ENCODE peak calls at places on chromosomes 16 and 17, in ten cellular contexts. W, O, Z, S, D, Q, B, L, R and V are unnamed samples.

GRCh38 chr16:87821346-87822001 is 47.8 kb downstream of the SLC7A5 start:
- DNase-seq in R (no peak), L (no peak), O (no peak), W (no peak), Z (no peak), Q (no peak), S (no peak), D (no peak), B (no peak), V (no peak)

GRCh38 chr16:57422026-57422944 is 17.7 kb downstream of the CCL17 start:
- DNase-seq in W (peak), D (peak), R (no peak), S (peak), Q (peak), B (peak), O (peak), L (peak), Z (peak), V (no peak)

GRCh38 chr17:78992542-78993212 is 13.0 kb upstream of the LGALS3BP start:
- DNase-seq in L (no peak), S (no peak), R (no peak), W (no peak), D (no peak), Q (no peak), O (no peak), Z (no peak), B (no peak), V (no peak)

GRCh38 chr17:31443386-31443785 is 51.9 kb downstream of the RAB11FIP4 start:
- DNase-seq in O (no peak), S (no peak), B (no peak), Z (no peak), D (no peak), Q (no peak), W (no peak), R (no peak), L (no peak), V (no peak)

GRCh38 chr16:3698941-3699340 is 18.4 kb downstream of the TRAP1 start:
- DNase-seq in O (no peak), W (no peak), B (peak), R (no peak), L (no peak), Z (no peak), Q (peak), S (no peak), D (no peak), V (no peak)

GRCh38 chr17:32916134-32916533 is 11.8 kb upstream of the TMEM98 start:
- DNase-seq in S (no peak), B (no peak), O (no peak), W (no peak), Q (no peak), D (no peak), R (no peak), L (no peak), Z (no peak), V (no peak)

GRCh38 chr16:89322381-89323119 is 105.0 kb downstream of the ZNF778 start:
- DNase-seq in B (peak), O (peak), W (no peak), Z (peak), Q (peak), R (no peak), D (peak), S (no peak), L (peak), V (no peak)

GRCh38 chr17:65994114-65994513 is 197.8 kb downstream of the CEP112 start:
- DNase-seq in D (no peak), O (no peak), L (no peak), B (no peak), Z (no peak), R (no peak), Q (no peak), W (no peak), S (no peak), V (no peak)

GRCh38 chr17:48748728-48749566 is 20.4 kb upstream of the HOXB13 start:
- DNase-seq in R (no peak), Q (peak), O (no peak), B (no peak), S (no peak), D (no peak), L (no peak), Z (no peak), W (no peak), V (no peak)

GRCh38 chr17:9668532-9668931 is 23.2 kb downstream of the USP43 start:
- DNase-seq in O (peak), Q (peak), D (no peak), Z (no peak), W (no peak), R (no peak), B (no peak), S (no peak), L (no peak), V (no peak)

GRCh38 chr16:64440421-64440831 is 681.4 kb downstream of the CDH11 start:
- DNase-seq in Z (peak), S (no peak), O (no peak), Q (peak), R (no peak), W (no peak), B (peak), L (peak), D (peak), V (no peak)

GRCh38 chr17:82056729-82057621 is 5.3 kb downstream of the GPS1 start:
- DNase-seq in L (no peak), S (no peak), Q (no peak), W (no peak), O (no peak), D (no peak), Z (no peak), B (no peak), R (no peak), V (no peak)

GRCh38 chr17:48001187-48001586 is 30.3 kb downstream of the CDK5RAP3 start:
- DNase-seq in R (no peak), B (peak), D (no peak), S (no peak), W (no peak), O (no peak), Z (no peak), Q (no peak), L (no peak), V (no peak)

GRCh38 chr16:58418601-58419000 is 26.3 kb downstream of the GINS3 start:
- DNase-seq in Z (peak), B (peak), S (no peak), R (no peak), D (peak), W (no peak), O (peak), L (no peak), Q (no peak), V (no peak)

GRCh38 chr17:44543213-44543904 is 13.9 kb upstream of the FZD2 start:
- DNase-seq in W (peak), R (no peak), Q (peak), S (no peak), D (peak), B (peak), L (peak), Z (peak), O (peak), V (no peak)

GRCh38 chr17:2400474-2400866 is 390 bp downstream of the MNT start:
- DNase-seq in D (no peak), Z (peak), L (peak), W (peak), Q (peak), B (no peak), S (peak), O (peak), R (no peak), V (peak)

GRCh38 chr16:56189990-56190902 is 1.0 kb upstream of the GNAO1 start:
- DNase-seq in S (no peak), O (no peak), L (no peak), D (peak), R (no peak), Q (peak), W (no peak), B (no peak), Z (peak), V (no peak)

GRCh38 chr16:80231888-80232287 is 308.9 kb upstream of the DYNLRB2 start:
- DNase-seq in Z (peak), W (no peak), S (no peak), O (no peak), R (no peak), D (peak), Q (peak), B (peak), L (no peak), V (peak)

GRCh38 chr17:42475121-42475520 is 16.4 kb downstream of the ATP6V0A1 start:
- DNase-seq in Z (no peak), D (no peak), O (no peak), S (no peak), Q (no peak), R (no peak), W (no peak), L (no peak), B (no peak), V (no peak)

GRCh38 chr16:48210747-48211146 is 33.4 kb upstream of the LONP2 start:
- DNase-seq in B (no peak), Z (no peak), O (no peak), Q (no peak), W (no peak), D (no peak), L (no peak), R (peak), S (no peak), V (no peak)

GRCh38 chr17:50128441-50129302 is 1.3 kb downstream of the SAMD14 start:
- DNase-seq in D (no peak), B (peak), L (peak), S (no peak), Z (peak), R (no peak), Q (peak), W (peak), O (peak), V (no peak)

GRCh38 chr17:39699818-39700147 is at the start of gene ERBB2:
- DNase-seq in B (peak), L (peak), S (peak), D (peak), Q (peak), Z (peak), W (peak), R (peak), O (peak), V (no peak)

GRCh38 chr16:66388350-66389139 is 22.1 kb downstream of the CDH5 start:
- DNase-seq in O (peak), R (no peak), S (no peak), B (no peak), Z (no peak), D (no peak), Q (no peak), W (no peak), L (no peak), V (no peak)

GRCh38 chr17:66790476-66791061 is 44.3 kb upstream of the CACNG5 start:
- DNase-seq in W (no peak), Z (no peak), L (no peak), R (no peak), O (peak), B (no peak), D (no peak), S (no peak), Q (no peak), V (no peak)

GRCh38 chr17:11742891-11743290 is 144.6 kb downstream of the DNAH9 start:
- DNase-seq in B (no peak), W (no peak), L (peak), Z (no peak), R (no peak), O (peak), D (no peak), Q (no peak), S (no peak), V (no peak)
- TF ChIP-seq CTCF in B (no peak), W (no peak), L (peak), Z (no peak), R (no peak), O (peak), D (no peak), Q (no peak), S (peak), V (no peak)

DNA sequence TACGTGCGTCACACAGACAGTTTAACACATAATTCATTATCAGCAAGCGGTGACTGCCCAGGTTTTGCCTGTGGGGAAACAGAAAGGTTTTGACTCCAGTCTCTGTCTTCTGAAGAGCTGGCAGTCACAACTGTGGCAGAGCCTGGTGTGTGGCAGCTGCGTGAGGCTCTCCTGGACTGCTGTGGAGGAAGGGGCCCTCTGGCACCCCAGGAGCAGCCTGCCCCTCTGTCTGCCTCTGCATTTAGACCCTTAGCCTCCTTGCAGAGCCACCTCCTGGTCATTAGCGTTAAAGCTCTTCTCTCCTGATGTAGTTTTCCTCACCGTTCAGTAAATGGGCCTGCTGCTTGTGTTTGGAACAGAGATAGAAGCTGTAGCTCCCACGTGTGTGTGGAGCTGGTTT is 10.9 kb downstream of the RAB40C start:
- DNase-seq in D (no peak), Q (no peak), S (no peak), B (no peak), L (peak), O (peak), Z (peak), R (no peak), W (no peak), V (no peak)
- TF ChIP-seq CTCF in D (peak), Q (peak), S (no peak), B (no peak), L (peak), O (peak), Z (peak), R (no peak), W (peak), V (peak)

GRCh38 chr16:799111-799947 is 1.2 kb downstream of the GNG13 start:
- DNase-seq in W (no peak), Z (no peak), R (no peak), Q (no peak), S (no peak), O (no peak), L (no peak), B (no peak), D (no peak), V (no peak)
- TF ChIP-seq CTCF in W (no peak), Z (no peak), R (no peak), Q (no peak), S (no peak), O (no peak), L (no peak), B (no peak), D (no peak), V (no peak)

DNA sequence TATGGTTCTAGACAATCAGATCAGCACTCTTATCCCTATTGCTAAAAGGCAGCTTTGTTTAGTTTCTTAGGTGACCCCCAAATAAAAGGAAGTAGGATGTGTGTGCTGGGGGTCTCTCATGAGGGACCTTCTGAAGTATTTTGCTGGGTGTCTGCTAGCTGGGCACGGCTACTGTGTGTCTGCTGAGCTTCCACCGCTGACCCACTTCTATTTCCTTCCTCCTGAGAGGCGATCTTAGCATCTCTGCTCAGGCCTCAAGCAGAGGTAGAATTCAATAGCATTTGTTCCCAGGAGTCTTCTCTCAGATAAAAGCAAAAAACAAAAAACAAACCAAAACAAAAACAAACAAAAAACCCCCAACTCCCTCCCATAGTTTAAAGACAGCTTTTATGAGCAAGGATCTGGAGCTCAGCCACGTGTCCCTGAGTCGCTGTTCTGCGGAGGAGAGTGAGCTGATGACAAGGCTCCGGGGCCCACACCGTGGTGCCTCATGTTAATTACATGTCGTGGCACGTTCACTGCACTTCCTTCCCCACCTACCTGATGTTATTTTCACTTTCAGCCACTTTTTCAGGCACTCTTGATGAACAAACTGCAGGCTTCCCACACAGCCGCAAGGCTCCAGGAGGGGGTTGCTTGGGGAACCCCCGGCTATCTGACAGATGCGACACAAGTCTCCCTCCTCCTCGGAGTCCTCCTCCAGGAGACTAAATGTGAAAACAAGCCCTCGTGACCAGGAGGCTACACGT is 83.5 kb downstream of the MARCHF10 start:
- DNase-seq in O (peak), L (no peak), Q (no peak), S (no peak), W (no peak), D (no peak), Z (peak), B (peak), R (peak), V (peak)
- TF ChIP-seq CTCF in O (no peak), L (no peak), Q (no peak), S (no peak), W (no peak), D (no peak), Z (no peak), B (no peak), R (no peak), V (no peak)

DNA sequence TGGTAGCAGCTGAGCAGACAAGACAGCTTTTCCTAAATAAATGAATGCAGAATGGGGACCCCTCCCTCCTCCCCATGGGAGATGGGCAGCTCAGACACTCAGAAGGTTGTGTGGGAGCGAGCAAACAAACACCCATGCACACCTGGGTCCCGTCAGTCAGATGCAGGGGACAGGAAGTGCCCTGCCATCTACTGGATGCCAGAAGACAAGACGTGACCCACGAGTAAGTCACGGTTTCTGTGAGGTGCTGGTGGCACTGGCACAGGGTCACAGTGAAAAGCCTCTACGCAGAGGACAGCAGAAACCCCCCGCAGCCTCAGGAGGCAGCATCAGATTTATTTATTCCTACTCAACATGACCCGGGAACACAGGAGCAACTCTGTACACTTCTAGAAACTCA is 8.4 kb downstream of the HBQ1 start:
- DNase-seq in Q (no peak), B (no peak), Z (no peak), W (no peak), R (no peak), L (no peak), O (no peak), S (no peak), D (no peak), V (no peak)
- TF ChIP-seq CTCF in Q (peak), B (no peak), Z (no peak), W (no peak), R (no peak), L (peak), O (peak), S (no peak), D (no peak), V (peak)

GRCh38 chr16:28824548-28824973 is 1.8 kb downstream of the ATXN2L start:
- DNase-seq in B (no peak), O (no peak), S (no peak), R (no peak), Z (no peak), L (no peak), D (no peak), Q (no peak), W (no peak), V (no peak)

GRCh38 chr16:28821874-28822519 is 802 bp upstream of the ATXN2L start:
- DNase-seq in B (no peak), O (peak), S (no peak), Q (no peak), L (no peak), Z (peak), R (no peak), W (no peak), D (no peak), V (no peak)

GRCh38 chr16:28823291-28823718 is 506 bp downstream of the ATXN2L start:
- DNase-seq in L (no peak), R (no peak), D (no peak), B (no peak), Q (no peak), S (no peak), W (no peak), O (no peak), Z (no peak), V (no peak)

GRCh38 chr16:28822520-28823290 is at the start of gene ATXN2L:
- DNase-seq in D (peak), R (peak), Q (peak), Z (peak), S (peak), O (peak), B (peak), L (peak), W (peak), V (peak)

DNA sequence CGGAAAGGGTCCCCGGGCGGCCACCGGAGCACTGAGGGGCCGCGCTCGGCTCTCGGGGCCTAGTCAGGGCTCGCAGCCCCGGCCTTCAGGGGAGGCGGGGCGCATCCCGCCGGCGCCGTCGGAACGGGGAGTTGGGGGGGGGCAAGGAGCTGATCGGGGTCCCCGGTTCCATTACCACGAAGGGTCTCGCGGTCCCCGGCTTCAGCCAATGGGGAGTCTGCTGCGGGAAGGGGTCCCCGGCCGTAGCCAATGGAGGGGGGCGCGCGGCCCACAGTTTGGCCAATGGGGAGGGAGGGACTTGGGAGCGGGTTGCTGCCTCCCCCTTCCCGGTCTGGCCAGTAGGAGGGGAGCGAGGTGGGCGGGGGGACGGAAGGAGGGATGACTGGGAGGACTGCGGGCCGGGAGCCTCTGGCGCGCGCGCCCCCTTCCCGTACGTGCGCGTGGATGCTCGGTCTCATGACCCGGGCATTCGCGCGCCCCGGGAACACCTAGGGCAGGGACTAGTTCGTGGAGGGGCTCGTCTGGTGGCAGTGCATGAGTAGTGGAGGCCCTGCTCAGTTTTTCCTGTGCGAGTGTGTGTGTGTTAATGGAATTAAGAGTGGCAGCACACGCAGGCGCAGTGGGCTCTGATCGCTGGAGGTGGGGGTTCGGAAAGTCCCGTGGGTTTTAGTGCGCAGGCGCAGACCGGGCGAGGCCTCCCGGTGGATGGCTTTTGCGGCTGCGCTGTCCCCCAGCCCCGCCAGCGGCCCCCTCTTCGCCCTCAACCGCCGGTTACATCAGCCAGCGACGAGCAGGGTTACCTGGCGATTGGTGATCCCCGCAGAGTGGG is 1.1 kb downstream of the ATXN2L start:
- DNase-seq in Z (peak), O (peak), W (peak), D (peak), S (peak), R (peak), Q (peak), B (peak), L (peak), V (peak)
- TF ChIP-seq CTCF in Z (no peak), O (peak), W (peak), D (no peak), S (peak), R (peak), Q (no peak), B (peak), L (peak), V (peak)